ENCODE peak calls at places on chromosomes 4 and X, in nine cellular contexts. One of them, this sample, is unnamed.

GRCh38 chrX:27444093-27444908 is 18.8 kb downstream of the PPP4R3C start:
- DNase-seq in activated CD8-positive, alpha-beta memory T cell treated with anti-CD3 and anti-CD28 coated beads for 4 hours: no peak
- DNase-seq in Right ventricle myocardium superior: no peak
- DNase-seq in activated T-helper 1 cell treated with anti-CD3 and anti-CD28 coated beads, Interleukin-12 subunit alpha, Interleukin-12 subunit beta, Interleukin-2, Interleukin-4 antibody, amounts not matched to agents 30 ng/mL and 10 ng/mL and 1 ng/mL, durations not matched to agents 14 hours and 24 hours and 36 hours: no peak
- DNase-seq in K562: no peak
- DNase-seq in NCI-H1436: no peak
- DNase-seq in astrocyte: no peak
- DNase-seq in NCI-H2171 treated with DMSO at 0.1 percent for 48 hours: peak
- DNase-seq in cardiac muscle cell: no peak
- DNase-seq in this sample: no peak

GRCh38 chr4:80070880-80071620 is 2.0 kb downstream of the ANTXR2 start:
- DNase-seq in activated CD8-positive, alpha-beta memory T cell treated with anti-CD3 and anti-CD28 coated beads for 4 hours: no peak
- DNase-seq in Right ventricle myocardium superior: no peak
- DNase-seq in activated T-helper 1 cell treated with anti-CD3 and anti-CD28 coated beads, Interleukin-12 subunit alpha, Interleukin-12 subunit beta, Interleukin-2, Interleukin-4 antibody, amounts not matched to agents 30 ng/mL and 10 ng/mL and 1 ng/mL, durations not matched to agents 14 hours and 24 hours and 36 hours: no peak
- DNase-seq in K562: no peak
- DNase-seq in NCI-H1436: no peak
- DNase-seq in astrocyte: peak
- DNase-seq in NCI-H2171 treated with DMSO at 0.1 percent for 48 hours: no peak
- DNase-seq in cardiac muscle cell: peak
- DNase-seq in this sample: no peak

GRCh38 chrX:112628288-112628687 is 51.5 kb downstream of the LHFPL1 start:
- DNase-seq in activated CD8-positive, alpha-beta memory T cell treated with anti-CD3 and anti-CD28 coated beads for 4 hours: no peak
- DNase-seq in Right ventricle myocardium superior: no peak
- DNase-seq in activated T-helper 1 cell treated with anti-CD3 and anti-CD28 coated beads, Interleukin-12 subunit alpha, Interleukin-12 subunit beta, Interleukin-2, Interleukin-4 antibody, amounts not matched to agents 30 ng/mL and 10 ng/mL and 1 ng/mL, durations not matched to agents 14 hours and 24 hours and 36 hours: no peak
- DNase-seq in K562: no peak
- DNase-seq in NCI-H1436: no peak
- DNase-seq in astrocyte: no peak
- DNase-seq in NCI-H2171 treated with DMSO at 0.1 percent for 48 hours: no peak
- DNase-seq in cardiac muscle cell: no peak
- DNase-seq in this sample: no peak

GRCh38 chr4:99578679-99579078 is 4.1 kb downstream of the MTTP start:
- DNase-seq in activated CD8-positive, alpha-beta memory T cell treated with anti-CD3 and anti-CD28 coated beads for 4 hours: no peak
- DNase-seq in Right ventricle myocardium superior: no peak
- DNase-seq in activated T-helper 1 cell treated with anti-CD3 and anti-CD28 coated beads, Interleukin-12 subunit alpha, Interleukin-12 subunit beta, Interleukin-2, Interleukin-4 antibody, amounts not matched to agents 30 ng/mL and 10 ng/mL and 1 ng/mL, durations not matched to agents 14 hours and 24 hours and 36 hours: no peak
- DNase-seq in K562: no peak
- DNase-seq in NCI-H1436: no peak
- DNase-seq in astrocyte: no peak
- DNase-seq in NCI-H2171 treated with DMSO at 0.1 percent for 48 hours: no peak
- DNase-seq in cardiac muscle cell: no peak
- DNase-seq in this sample: no peak

GRCh38 chr4:122602277-122603142 is 18.4 kb downstream of the IL21 start:
- DNase-seq in activated CD8-positive, alpha-beta memory T cell treated with anti-CD3 and anti-CD28 coated beads for 4 hours: no peak
- DNase-seq in Right ventricle myocardium superior: no peak
- DNase-seq in activated T-helper 1 cell treated with anti-CD3 and anti-CD28 coated beads, Interleukin-12 subunit alpha, Interleukin-12 subunit beta, Interleukin-2, Interleukin-4 antibody, amounts not matched to agents 30 ng/mL and 10 ng/mL and 1 ng/mL, durations not matched to agents 14 hours and 24 hours and 36 hours: no peak
- DNase-seq in K562: peak
- DNase-seq in NCI-H1436: no peak
- DNase-seq in astrocyte: no peak
- DNase-seq in NCI-H2171 treated with DMSO at 0.1 percent for 48 hours: no peak
- DNase-seq in cardiac muscle cell: peak
- DNase-seq in this sample: no peak

GRCh38 chr4:145230726-145231125 is 50.3 kb upstream of the OTUD4 start:
- DNase-seq in activated CD8-positive, alpha-beta memory T cell treated with anti-CD3 and anti-CD28 coated beads for 4 hours: no peak
- DNase-seq in Right ventricle myocardium superior: no peak
- DNase-seq in activated T-helper 1 cell treated with anti-CD3 and anti-CD28 coated beads, Interleukin-12 subunit alpha, Interleukin-12 subunit beta, Interleukin-2, Interleukin-4 antibody, amounts not matched to agents 30 ng/mL and 10 ng/mL and 1 ng/mL, durations not matched to agents 14 hours and 24 hours and 36 hours: no peak
- DNase-seq in K562: no peak
- DNase-seq in NCI-H1436: no peak
- DNase-seq in astrocyte: peak
- DNase-seq in NCI-H2171 treated with DMSO at 0.1 percent for 48 hours: no peak
- DNase-seq in cardiac muscle cell: peak
- DNase-seq in this sample: no peak

GRCh38 chrX:119826399-119826959 is 26.3 kb downstream of the UPF3B start:
- DNase-seq in activated CD8-positive, alpha-beta memory T cell treated with anti-CD3 and anti-CD28 coated beads for 4 hours: no peak
- DNase-seq in Right ventricle myocardium superior: no peak
- DNase-seq in activated T-helper 1 cell treated with anti-CD3 and anti-CD28 coated beads, Interleukin-12 subunit alpha, Interleukin-12 subunit beta, Interleukin-2, Interleukin-4 antibody, amounts not matched to agents 30 ng/mL and 10 ng/mL and 1 ng/mL, durations not matched to agents 14 hours and 24 hours and 36 hours: peak
- DNase-seq in K562: no peak
- DNase-seq in NCI-H1436: no peak
- DNase-seq in astrocyte: peak
- DNase-seq in NCI-H2171 treated with DMSO at 0.1 percent for 48 hours: no peak
- DNase-seq in cardiac muscle cell: peak
- DNase-seq in this sample: no peak

GRCh38 chr4:174828845-174829701 is at the start of gene GLRA3:
- DNase-seq in activated CD8-positive, alpha-beta memory T cell treated with anti-CD3 and anti-CD28 coated beads for 4 hours: no peak
- DNase-seq in Right ventricle myocardium superior: no peak
- DNase-seq in activated T-helper 1 cell treated with anti-CD3 and anti-CD28 coated beads, Interleukin-12 subunit alpha, Interleukin-12 subunit beta, Interleukin-2, Interleukin-4 antibody, amounts not matched to agents 30 ng/mL and 10 ng/mL and 1 ng/mL, durations not matched to agents 14 hours and 24 hours and 36 hours: no peak
- DNase-seq in K562: peak
- DNase-seq in NCI-H1436: peak
- DNase-seq in astrocyte: peak
- DNase-seq in NCI-H2171 treated with DMSO at 0.1 percent for 48 hours: peak
- DNase-seq in cardiac muscle cell: peak
- DNase-seq in this sample: no peak

GRCh38 chr4:164613761-164614277 is 140.1 kb upstream of the SMIM31 start:
- DNase-seq in activated CD8-positive, alpha-beta memory T cell treated with anti-CD3 and anti-CD28 coated beads for 4 hours: no peak
- DNase-seq in Right ventricle myocardium superior: no peak
- DNase-seq in activated T-helper 1 cell treated with anti-CD3 and anti-CD28 coated beads, Interleukin-12 subunit alpha, Interleukin-12 subunit beta, Interleukin-2, Interleukin-4 antibody, amounts not matched to agents 30 ng/mL and 10 ng/mL and 1 ng/mL, durations not matched to agents 14 hours and 24 hours and 36 hours: no peak
- DNase-seq in K562: no peak
- DNase-seq in NCI-H1436: no peak
- DNase-seq in astrocyte: peak
- DNase-seq in NCI-H2171 treated with DMSO at 0.1 percent for 48 hours: no peak
- DNase-seq in cardiac muscle cell: no peak
- DNase-seq in this sample: no peak

GRCh38 chr4:109148577-109149075 is 153.8 kb downstream of the COL25A1 start:
- DNase-seq in activated CD8-positive, alpha-beta memory T cell treated with anti-CD3 and anti-CD28 coated beads for 4 hours: no peak
- DNase-seq in Right ventricle myocardium superior: no peak
- DNase-seq in activated T-helper 1 cell treated with anti-CD3 and anti-CD28 coated beads, Interleukin-12 subunit alpha, Interleukin-12 subunit beta, Interleukin-2, Interleukin-4 antibody, amounts not matched to agents 30 ng/mL and 10 ng/mL and 1 ng/mL, durations not matched to agents 14 hours and 24 hours and 36 hours: no peak
- DNase-seq in K562: peak
- DNase-seq in NCI-H1436: no peak
- DNase-seq in astrocyte: no peak
- DNase-seq in NCI-H2171 treated with DMSO at 0.1 percent for 48 hours: no peak
- DNase-seq in cardiac muscle cell: no peak
- DNase-seq in this sample: no peak

GRCh38 chr4:76198411-76199237 is 15.0 kb downstream of the SCARB2 start:
- DNase-seq in activated CD8-positive, alpha-beta memory T cell treated with anti-CD3 and anti-CD28 coated beads for 4 hours: no peak
- DNase-seq in Right ventricle myocardium superior: peak
- DNase-seq in activated T-helper 1 cell treated with anti-CD3 and anti-CD28 coated beads, Interleukin-12 subunit alpha, Interleukin-12 subunit beta, Interleukin-2, Interleukin-4 antibody, amounts not matched to agents 30 ng/mL and 10 ng/mL and 1 ng/mL, durations not matched to agents 14 hours and 24 hours and 36 hours: no peak
- DNase-seq in K562: peak
- DNase-seq in NCI-H1436: peak
- DNase-seq in astrocyte: peak
- DNase-seq in NCI-H2171 treated with DMSO at 0.1 percent for 48 hours: peak
- DNase-seq in cardiac muscle cell: peak
- DNase-seq in this sample: no peak

GRCh38 chr4:186729856-186730255 is 6.2 kb upstream of the FAT1 start:
- DNase-seq in activated CD8-positive, alpha-beta memory T cell treated with anti-CD3 and anti-CD28 coated beads for 4 hours: no peak
- DNase-seq in Right ventricle myocardium superior: no peak
- DNase-seq in activated T-helper 1 cell treated with anti-CD3 and anti-CD28 coated beads, Interleukin-12 subunit alpha, Interleukin-12 subunit beta, Interleukin-2, Interleukin-4 antibody, amounts not matched to agents 30 ng/mL and 10 ng/mL and 1 ng/mL, durations not matched to agents 14 hours and 24 hours and 36 hours: no peak
- DNase-seq in K562: no peak
- DNase-seq in NCI-H1436: no peak
- DNase-seq in astrocyte: no peak
- DNase-seq in NCI-H2171 treated with DMSO at 0.1 percent for 48 hours: no peak
- DNase-seq in cardiac muscle cell: no peak
- DNase-seq in this sample: no peak

GRCh38 chr4:111854494-111855087 is 290.7 kb upstream of the FAM241A start:
- DNase-seq in activated CD8-positive, alpha-beta memory T cell treated with anti-CD3 and anti-CD28 coated beads for 4 hours: no peak
- DNase-seq in Right ventricle myocardium superior: no peak
- DNase-seq in activated T-helper 1 cell treated with anti-CD3 and anti-CD28 coated beads, Interleukin-12 subunit alpha, Interleukin-12 subunit beta, Interleukin-2, Interleukin-4 antibody, amounts not matched to agents 30 ng/mL and 10 ng/mL and 1 ng/mL, durations not matched to agents 14 hours and 24 hours and 36 hours: no peak
- DNase-seq in K562: peak
- DNase-seq in NCI-H1436: peak
- DNase-seq in astrocyte: peak
- DNase-seq in NCI-H2171 treated with DMSO at 0.1 percent for 48 hours: no peak
- DNase-seq in cardiac muscle cell: peak
- DNase-seq in this sample: no peak

GRCh38 chr4:30386266-30386895 is 333.8 kb upstream of the PCDH7 start:
- DNase-seq in activated CD8-positive, alpha-beta memory T cell treated with anti-CD3 and anti-CD28 coated beads for 4 hours: no peak
- DNase-seq in Right ventricle myocardium superior: no peak
- DNase-seq in activated T-helper 1 cell treated with anti-CD3 and anti-CD28 coated beads, Interleukin-12 subunit alpha, Interleukin-12 subunit beta, Interleukin-2, Interleukin-4 antibody, amounts not matched to agents 30 ng/mL and 10 ng/mL and 1 ng/mL, durations not matched to agents 14 hours and 24 hours and 36 hours: no peak
- DNase-seq in K562: no peak
- DNase-seq in NCI-H1436: no peak
- DNase-seq in astrocyte: peak
- DNase-seq in NCI-H2171 treated with DMSO at 0.1 percent for 48 hours: no peak
- DNase-seq in cardiac muscle cell: peak
- DNase-seq in this sample: no peak

GRCh38 chr4:110196871-110197420 is 1.5 kb downstream of the ELOVL6 start:
- DNase-seq in activated CD8-positive, alpha-beta memory T cell treated with anti-CD3 and anti-CD28 coated beads for 4 hours: peak
- DNase-seq in Right ventricle myocardium superior: no peak
- DNase-seq in activated T-helper 1 cell treated with anti-CD3 and anti-CD28 coated beads, Interleukin-12 subunit alpha, Interleukin-12 subunit beta, Interleukin-2, Interleukin-4 antibody, amounts not matched to agents 30 ng/mL and 10 ng/mL and 1 ng/mL, durations not matched to agents 14 hours and 24 hours and 36 hours: peak
- DNase-seq in K562: peak
- DNase-seq in NCI-H1436: peak
- DNase-seq in astrocyte: peak
- DNase-seq in NCI-H2171 treated with DMSO at 0.1 percent for 48 hours: no peak
- DNase-seq in cardiac muscle cell: peak
- DNase-seq in this sample: peak

GRCh38 chr4:16293205-16293860 is 67.1 kb upstream of the TAPT1 start:
- DNase-seq in activated CD8-positive, alpha-beta memory T cell treated with anti-CD3 and anti-CD28 coated beads for 4 hours: no peak
- DNase-seq in Right ventricle myocardium superior: no peak
- DNase-seq in activated T-helper 1 cell treated with anti-CD3 and anti-CD28 coated beads, Interleukin-12 subunit alpha, Interleukin-12 subunit beta, Interleukin-2, Interleukin-4 antibody, amounts not matched to agents 30 ng/mL and 10 ng/mL and 1 ng/mL, durations not matched to agents 14 hours and 24 hours and 36 hours: no peak
- DNase-seq in K562: no peak
- DNase-seq in NCI-H1436: no peak
- DNase-seq in astrocyte: no peak
- DNase-seq in NCI-H2171 treated with DMSO at 0.1 percent for 48 hours: no peak
- DNase-seq in cardiac muscle cell: no peak
- DNase-seq in this sample: peak

This sample was measured in CMK.